ENCODE peak calls at places on chromosome 7, in six cellular contexts. One of them, this sample, is unnamed.

GRCh38 chr7:118844748-118845147 is 620.2 kb downstream of the ANKRD7 start:
- DNase-seq in neuronal stem cell: no peak
- DNase-seq in mesenchymal stem cell: no peak
- DNase-seq in IMR-90: no peak
- DNase-seq in trophoblast cell: no peak
- DNase-seq in mesendoderm: no peak
- DNase-seq in this sample: no peak

GRCh38 chr7:35735396-35735795 is 40.5 kb upstream of the HERPUD2 start:
- DNase-seq in neuronal stem cell: no peak
- DNase-seq in mesenchymal stem cell: no peak
- DNase-seq in IMR-90: no peak
- DNase-seq in trophoblast cell: no peak
- DNase-seq in mesendoderm: no peak
- DNase-seq in this sample: no peak

GRCh38 chr7:1698951-1699350 is 28.9 kb downstream of the ELFN1 start:
- DNase-seq in neuronal stem cell: no peak
- DNase-seq in mesenchymal stem cell: no peak
- DNase-seq in IMR-90: no peak
- DNase-seq in trophoblast cell: no peak
- DNase-seq in mesendoderm: no peak
- DNase-seq in this sample: no peak

GRCh38 chr7:113752289-113752688 is 166.5 kb downstream of the PPP1R3A start:
- DNase-seq in neuronal stem cell: no peak
- DNase-seq in mesenchymal stem cell: no peak
- DNase-seq in IMR-90: no peak
- DNase-seq in trophoblast cell: no peak
- DNase-seq in mesendoderm: peak
- DNase-seq in this sample: peak

GRCh38 chr7:139799586-139799985 is 21.8 kb upstream of the HIPK2 start:
- DNase-seq in neuronal stem cell: no peak
- DNase-seq in mesenchymal stem cell: no peak
- DNase-seq in IMR-90: no peak
- DNase-seq in trophoblast cell: no peak
- DNase-seq in mesendoderm: no peak
- DNase-seq in this sample: no peak

GRCh38 chr7:155287229-155287935 is 10.3 kb upstream of the INSIG1 start:
- DNase-seq in neuronal stem cell: no peak
- DNase-seq in mesenchymal stem cell: no peak
- DNase-seq in IMR-90: no peak
- DNase-seq in trophoblast cell: no peak
- DNase-seq in mesendoderm: no peak
- DNase-seq in this sample: no peak

GRCh38 chr7:84370114-84370513 is 175.5 kb upstream of the SEMA3A start:
- DNase-seq in neuronal stem cell: no peak
- DNase-seq in mesenchymal stem cell: no peak
- DNase-seq in IMR-90: peak
- DNase-seq in trophoblast cell: no peak
- DNase-seq in mesendoderm: no peak
- DNase-seq in this sample: no peak

GRCh38 chr7:40583653-40584424 is 449.0 kb downstream of the SUGCT start:
- DNase-seq in neuronal stem cell: no peak
- DNase-seq in mesenchymal stem cell: no peak
- DNase-seq in IMR-90: no peak
- DNase-seq in trophoblast cell: peak
- DNase-seq in mesendoderm: no peak
- DNase-seq in this sample: no peak

GRCh38 chr7:159066816-159067601 is 77.7 kb downstream of the VIPR2 start:
- DNase-seq in neuronal stem cell: no peak
- DNase-seq in mesenchymal stem cell: no peak
- DNase-seq in IMR-90: no peak
- DNase-seq in trophoblast cell: no peak
- DNase-seq in mesendoderm: no peak
- DNase-seq in this sample: no peak

GRCh38 chr7:141649865-141650499 is 52.0 kb downstream of the DENND11 start:
- DNase-seq in neuronal stem cell: peak
- DNase-seq in mesenchymal stem cell: peak
- DNase-seq in IMR-90: peak
- DNase-seq in trophoblast cell: peak
- DNase-seq in mesendoderm: peak
- DNase-seq in this sample: peak

GRCh38 chr7:132251327-132251659 is 325.0 kb downstream of the PLXNA4 start:
- DNase-seq in neuronal stem cell: peak
- DNase-seq in mesenchymal stem cell: no peak
- DNase-seq in IMR-90: no peak
- DNase-seq in trophoblast cell: no peak
- DNase-seq in mesendoderm: peak
- DNase-seq in this sample: peak

GRCh38 chr7:45197461-45197860 is 39.9 kb downstream of the RAMP3 start:
- DNase-seq in neuronal stem cell: no peak
- DNase-seq in mesenchymal stem cell: no peak
- DNase-seq in IMR-90: no peak
- DNase-seq in trophoblast cell: no peak
- DNase-seq in mesendoderm: no peak
- DNase-seq in this sample: no peak

GRCh38 chr7:468681-469590 is 50.7 kb downstream of the PDGFA start:
- DNase-seq in neuronal stem cell: no peak
- DNase-seq in mesenchymal stem cell: peak
- DNase-seq in IMR-90: peak
- DNase-seq in trophoblast cell: no peak
- DNase-seq in mesendoderm: no peak
- DNase-seq in this sample: no peak

GRCh38 chr7:124171068-124171467 is 138.2 kb upstream of the TMEM229A start:
- DNase-seq in neuronal stem cell: no peak
- DNase-seq in mesenchymal stem cell: peak
- DNase-seq in IMR-90: peak
- DNase-seq in trophoblast cell: peak
- DNase-seq in mesendoderm: peak
- DNase-seq in this sample: no peak

GRCh38 chr7:31065021-31065593 is 13.0 kb downstream of the ADCYAP1R1 start:
- DNase-seq in neuronal stem cell: no peak
- DNase-seq in mesenchymal stem cell: no peak
- DNase-seq in IMR-90: no peak
- DNase-seq in trophoblast cell: no peak
- DNase-seq in mesendoderm: peak
- DNase-seq in this sample: no peak

GRCh38 chr7:79090543-79090942 is 362.9 kb downstream of the MAGI2 start:
- DNase-seq in neuronal stem cell: no peak
- DNase-seq in mesenchymal stem cell: peak
- DNase-seq in IMR-90: peak
- DNase-seq in trophoblast cell: no peak
- DNase-seq in mesendoderm: no peak
- DNase-seq in this sample: no peak

GRCh38 chr7:28921822-28922221 is 36.3 kb downstream of the TRIL start:
- DNase-seq in neuronal stem cell: peak
- DNase-seq in mesenchymal stem cell: peak
- DNase-seq in IMR-90: peak
- DNase-seq in trophoblast cell: peak
- DNase-seq in mesendoderm: peak
- DNase-seq in this sample: peak

GRCh38 chr7:158784270-158784669 is 45.0 kb downstream of the ESYT2 start:
- DNase-seq in neuronal stem cell: no peak
- DNase-seq in mesenchymal stem cell: no peak
- DNase-seq in IMR-90: no peak
- DNase-seq in trophoblast cell: no peak
- DNase-seq in mesendoderm: no peak
- DNase-seq in this sample: no peak

GRCh38 chr7:155300641-155301452 is 3.2 kb downstream of the INSIG1 start:
- DNase-seq in neuronal stem cell: no peak
- DNase-seq in mesenchymal stem cell: no peak
- DNase-seq in IMR-90: no peak
- DNase-seq in trophoblast cell: no peak
- DNase-seq in mesendoderm: no peak
- DNase-seq in this sample: no peak

GRCh38 chr7:40437936-40438634 is 303.3 kb downstream of the SUGCT start:
- DNase-seq in neuronal stem cell: no peak
- DNase-seq in mesenchymal stem cell: peak
- DNase-seq in IMR-90: peak
- DNase-seq in trophoblast cell: no peak
- DNase-seq in mesendoderm: no peak
- DNase-seq in this sample: no peak

GRCh38 chr7:100568176-100568935 is 5.3 kb downstream of the SAP25 start:
- DNase-seq in neuronal stem cell: no peak
- DNase-seq in mesenchymal stem cell: no peak
- DNase-seq in IMR-90: no peak
- DNase-seq in trophoblast cell: no peak
- DNase-seq in mesendoderm: no peak
- DNase-seq in this sample: peak

GRCh38 chr7:67525588-67525987 is 529.0 kb downstream of the TYW1 start:
- DNase-seq in neuronal stem cell: no peak
- DNase-seq in mesenchymal stem cell: no peak
- DNase-seq in IMR-90: no peak
- DNase-seq in trophoblast cell: no peak
- DNase-seq in mesendoderm: peak
- DNase-seq in this sample: peak

GRCh38 chr7:105985821-105986220 is 22.8 kb downstream of the CDHR3 start:
- DNase-seq in neuronal stem cell: no peak
- DNase-seq in mesenchymal stem cell: no peak
- DNase-seq in IMR-90: no peak
- DNase-seq in trophoblast cell: no peak
- DNase-seq in mesendoderm: no peak
- DNase-seq in this sample: no peak

GRCh38 chr7:1691601-1692499 is 21.8 kb downstream of the ELFN1 start:
- DNase-seq in neuronal stem cell: no peak
- DNase-seq in mesenchymal stem cell: no peak
- DNase-seq in IMR-90: no peak
- DNase-seq in trophoblast cell: no peak
- DNase-seq in mesendoderm: no peak
- DNase-seq in this sample: peak

GRCh38 chr7:71466448-71467145 is 334.7 kb downstream of the GALNT17 start:
- DNase-seq in neuronal stem cell: no peak
- DNase-seq in mesenchymal stem cell: no peak
- DNase-seq in IMR-90: no peak
- DNase-seq in trophoblast cell: no peak
- DNase-seq in mesendoderm: no peak
- DNase-seq in this sample: no peak

GRCh38 chr7:71470948-71471347 is 339.0 kb downstream of the GALNT17 start:
- DNase-seq in neuronal stem cell: no peak
- DNase-seq in mesenchymal stem cell: no peak
- DNase-seq in IMR-90: no peak
- DNase-seq in trophoblast cell: no peak
- DNase-seq in mesendoderm: no peak
- DNase-seq in this sample: no peak

DNA sequence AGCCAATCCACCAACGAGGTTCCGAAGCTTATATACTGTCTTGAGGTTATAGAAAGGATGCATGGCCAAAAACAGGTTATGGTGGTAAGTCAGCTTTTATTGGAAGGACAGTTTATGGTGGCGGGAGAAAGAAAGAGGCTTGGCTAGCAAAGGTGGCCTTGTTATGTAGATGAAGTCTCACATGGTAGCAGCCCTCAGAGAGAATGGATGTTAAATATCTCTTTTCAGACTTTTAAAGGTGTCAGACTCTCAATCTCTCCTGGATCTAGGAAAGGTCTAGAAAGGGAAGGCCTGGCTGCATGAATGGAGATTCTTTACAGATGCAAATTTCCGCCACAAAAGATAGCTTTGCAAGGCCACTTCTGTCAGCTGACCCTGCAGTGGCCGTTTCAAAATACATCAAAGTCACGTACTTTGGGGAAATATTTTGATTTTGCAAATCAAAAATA is 333.8 kb downstream of the GALNT17 start:
- DNase-seq in neuronal stem cell: no peak
- DNase-seq in mesenchymal stem cell: no peak
- DNase-seq in IMR-90: no peak
- DNase-seq in trophoblast cell: no peak
- DNase-seq in mesendoderm: peak
- DNase-seq in this sample: peak
- H2BK120ac ChIP-seq in neuronal stem cell: no peak
- H2BK120ac ChIP-seq in mesenchymal stem cell: no peak
- H2BK120ac ChIP-seq in IMR-90: no peak
- H2BK120ac ChIP-seq in trophoblast cell: no peak
- H2BK120ac ChIP-seq in mesendoderm: peak
- H2BK120ac ChIP-seq in this sample: no peak

GRCh38 chr7:151763420-151763984 is 113.4 kb downstream of the PRKAG2 start:
- DNase-seq in neuronal stem cell: no peak
- DNase-seq in mesenchymal stem cell: no peak
- DNase-seq in IMR-90: no peak
- DNase-seq in trophoblast cell: no peak
- DNase-seq in mesendoderm: no peak
- DNase-seq in this sample: no peak
- H3K4ac ChIP-seq in neuronal stem cell: no peak
- H3K4ac ChIP-seq in mesenchymal stem cell: no peak
- H3K4ac ChIP-seq in IMR-90: no peak
- H3K4ac ChIP-seq in trophoblast cell: no peak
- H3K4ac ChIP-seq in mesendoderm: no peak
- H3K4ac ChIP-seq in this sample: no peak

DNA sequence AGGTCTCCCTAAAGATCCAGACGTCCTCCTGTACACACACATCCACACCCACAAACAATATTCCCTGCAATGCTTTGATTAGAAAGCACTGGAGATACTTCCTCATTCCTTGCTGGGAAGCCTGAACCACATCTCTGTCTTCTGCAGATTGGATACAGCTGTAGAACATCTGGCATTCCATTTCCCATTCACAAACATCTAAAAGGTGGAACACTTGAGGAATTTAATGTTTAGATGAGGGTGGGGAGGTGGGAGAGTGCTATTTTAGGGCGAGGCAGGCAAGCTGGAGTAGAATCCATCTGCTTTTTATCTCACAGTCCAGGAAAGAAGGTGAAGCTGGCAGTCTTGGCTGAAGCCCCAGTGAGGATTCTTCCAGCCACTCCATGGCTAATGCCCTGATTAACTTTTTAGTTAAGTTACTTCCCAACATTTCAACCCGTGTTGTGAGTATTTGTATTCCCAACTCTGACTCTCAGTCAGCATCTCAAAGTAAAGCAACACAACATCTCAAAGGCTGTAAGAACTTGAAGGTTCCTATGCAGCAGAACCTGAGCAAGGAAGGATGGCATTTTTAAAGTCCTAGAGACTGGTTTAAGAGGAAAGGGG is 46.1 kb downstream of the CYTH3 start:
- DNase-seq in neuronal stem cell: no peak
- DNase-seq in mesenchymal stem cell: peak
- DNase-seq in IMR-90: peak
- DNase-seq in trophoblast cell: peak
- DNase-seq in mesendoderm: no peak
- DNase-seq in this sample: no peak
- H2BK120ac ChIP-seq in neuronal stem cell: no peak
- H2BK120ac ChIP-seq in mesenchymal stem cell: no peak
- H2BK120ac ChIP-seq in IMR-90: peak
- H2BK120ac ChIP-seq in trophoblast cell: no peak
- H2BK120ac ChIP-seq in mesendoderm: no peak
- H2BK120ac ChIP-seq in this sample: no peak

GRCh38 chr7:43391518-43391917 is 191.4 kb upstream of the STK17A start:
- DNase-seq in neuronal stem cell: no peak
- DNase-seq in mesenchymal stem cell: no peak
- DNase-seq in IMR-90: no peak
- DNase-seq in trophoblast cell: no peak
- DNase-seq in mesendoderm: peak
- DNase-seq in this sample: no peak
- H3K4ac ChIP-seq in neuronal stem cell: no peak
- H3K4ac ChIP-seq in mesenchymal stem cell: no peak
- H3K4ac ChIP-seq in IMR-90: no peak
- H3K4ac ChIP-seq in trophoblast cell: no peak
- H3K4ac ChIP-seq in mesendoderm: no peak
- H3K4ac ChIP-seq in this sample: no peak

GRCh38 chr7:156964971-156965370 is 15.5 kb downstream of the NOM1 start:
- DNase-seq in neuronal stem cell: no peak
- DNase-seq in mesenchymal stem cell: no peak
- DNase-seq in IMR-90: no peak
- DNase-seq in trophoblast cell: no peak
- DNase-seq in mesendoderm: no peak
- DNase-seq in this sample: no peak
- H2BK120ac ChIP-seq in neuronal stem cell: no peak
- H2BK120ac ChIP-seq in mesenchymal stem cell: no peak
- H2BK120ac ChIP-seq in IMR-90: no peak
- H2BK120ac ChIP-seq in trophoblast cell: no peak
- H2BK120ac ChIP-seq in mesendoderm: no peak
- H2BK120ac ChIP-seq in this sample: no peak